ENCODE peak calls at places on chromosomes 2 and 18, in six cellular contexts. G is body of pancreas; S is effector memory CD4-positive, alpha-beta T cell; I is upper lobe of right lung; P is ascending aorta; M is CD8-positive, alpha-beta memory T cell. Q is an unnamed sample.

GRCh38 chr2:81084101-81084500 is 779.5 kb upstream of the LRRTM1 start:
- DNase-seq in G (no peak), S (no peak), I (no peak), P (no peak), M (no peak), Q (no peak)

GRCh38 chr2:195458936-195459335 is 198.1 kb upstream of the SLC39A10 start:
- DNase-seq in G (no peak), S (no peak), I (no peak), P (no peak), M (no peak), Q (no peak)

GRCh38 chr2:37877457-37878315 is 47.4 kb upstream of the RMDN2 start:
- DNase-seq in G (peak; percentile 35), S (no peak), I (no peak), P (no peak), M (no peak), Q (peak; percentile 32)

GRCh38 chr2:240992572-240993291 is 5.7 kb upstream of the SNED1 start:
- DNase-seq in G (peak; percentile 1), S (no peak), I (no peak), P (no peak), M (no peak), Q (peak; percentile 30)

GRCh38 chr2:202375006-202375610 is 1.0 kb upstream of the BMPR2 start:
- DNase-seq in G (peak; percentile 54), S (peak; percentile 15), I (peak; percentile 82), P (no peak), M (peak; percentile 26), Q (peak; percentile 76)

GRCh38 chr2:13822365-13822764 is 810.2 kb upstream of the LRATD1 start:
- DNase-seq in G (no peak), S (no peak), I (no peak), P (no peak), M (no peak), Q (no peak)

GRCh38 chr2:45826476-45826875 is 175.0 kb downstream of the PRKCE start:
- DNase-seq in G (no peak), S (no peak), I (no peak), P (no peak), M (no peak), Q (no peak)

GRCh38 chr2:107591541-107591940 is 235.2 kb upstream of the RGPD4 start:
- DNase-seq in G (no peak), S (no peak), I (no peak), P (no peak), M (no peak), Q (no peak)

GRCh38 chr2:15042824-15043223 is 410.3 kb downstream of the LRATD1 start:
- DNase-seq in G (no peak), S (no peak), I (no peak), P (no peak), M (no peak), Q (no peak)

GRCh38 chr2:172100080-172101007 is 2.4 kb downstream of the DLX2 start:
- DNase-seq in G (no peak), S (no peak), I (no peak), P (no peak), M (no peak), Q (peak; percentile 20)
- H3K4me1 ChIP-seq in G (peaks cover 70% of the 10 kb centered on the region), S (peaks cover 76% of the 10 kb centered on the region), I (peaks cover 59% of the 10 kb centered on the region), P (peaks cover 52% of the 10 kb centered on the region), M (peaks cover 78% of the 10 kb centered on the region), Q (peaks cover 22% of the 10 kb centered on the region)

GRCh38 chr18:5874336-5874735 is 21.0 kb downstream of the TMEM200C start:
- DNase-seq in G (no peak), S (no peak), I (no peak), P (no peak), M (no peak), Q (no peak)

GRCh38 chr18:5885337-5885736 is 10.0 kb downstream of the TMEM200C start:
- DNase-seq in G (no peak), S (no peak), I (no peak), P (no peak), M (no peak), Q (no peak)

GRCh38 chr18:5884375-5884774 is 10.9 kb downstream of the TMEM200C start:
- DNase-seq in G (no peak), S (no peak), I (no peak), P (no peak), M (no peak), Q (no peak)

DNA sequence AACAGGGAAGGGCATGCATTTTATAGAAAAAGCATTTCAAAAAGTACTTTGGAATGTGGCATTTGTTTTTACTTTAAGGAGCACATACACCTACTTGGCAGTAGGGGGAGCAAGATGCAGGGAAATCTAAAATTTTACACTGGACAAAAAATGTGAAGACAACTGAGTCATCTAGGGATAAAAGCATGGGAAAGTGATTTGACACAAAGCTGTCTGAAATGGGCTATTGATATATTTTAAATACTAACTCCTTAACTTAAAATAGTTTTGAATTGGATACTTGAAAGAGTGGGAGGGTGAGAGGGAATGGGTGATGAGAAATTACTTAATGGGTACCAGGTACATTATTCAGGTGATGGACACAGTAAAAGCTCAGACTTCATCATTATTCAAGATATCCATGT is 15.8 kb downstream of the TMEM200C start:
- DNase-seq in G (no peak), S (no peak), I (no peak), P (no peak), M (no peak), Q (no peak)
- H3K36me3 ChIP-seq in G (no peaks in the 10 kb centered on the region), S (no peaks in the 10 kb centered on the region), I (no peaks in the 10 kb centered on the region), P (no peaks in the 10 kb centered on the region), M (no peaks in the 10 kb centered on the region), Q (no peaks in the 10 kb centered on the region)

GRCh38 chr2:133760366-133760765 is 192.1 kb upstream of the NCKAP5 start:
- DNase-seq in G (no peak), S (no peak), I (no peak), P (no peak), M (no peak), Q (no peak)
- H3K4me1 ChIP-seq in G (no peaks in the 10 kb centered on the region), S (no peaks in the 10 kb centered on the region), I (no peaks in the 10 kb centered on the region), P (peaks cover 6% of the 10 kb centered on the region), M (no peaks in the 10 kb centered on the region), Q (peaks cover 6% of the 10 kb centered on the region)

GRCh38 chr2:144528108-144528507 is 8.2 kb upstream of the ZEB2 start:
- DNase-seq in G (no peak), S (no peak), I (no peak), P (no peak), M (no peak), Q (no peak)

GRCh38 chr2:144530596-144530995 is 10.7 kb upstream of the ZEB2 start:
- DNase-seq in G (no peak), S (no peak), I (no peak), P (no peak), M (no peak), Q (no peak)

GRCh38 chr2:144529841-144530240 is 9.9 kb upstream of the ZEB2 start:
- DNase-seq in G (no peak), S (no peak), I (no peak), P (no peak), M (no peak), Q (no peak)

GRCh38 chr2:144535300-144535699 is 15.4 kb upstream of the ZEB2 start:
- DNase-seq in G (no peak), S (no peak), I (no peak), P (no peak), M (no peak), Q (no peak)

GRCh38 chr2:144533221-144533620 is 13.3 kb upstream of the ZEB2 start:
- DNase-seq in G (no peak), S (no peak), I (no peak), P (no peak), M (no peak), Q (no peak)
- H3K36me3 ChIP-seq in G (no peaks in the 10 kb centered on the region), S (no peaks in the 10 kb centered on the region), I (no peaks in the 10 kb centered on the region), P (no peaks in the 10 kb centered on the region), M (no peaks in the 10 kb centered on the region), Q (no peaks in the 10 kb centered on the region)

GRCh38 chr18:44732604-44733003 is 51.9 kb downstream of the SETBP1 start:
- DNase-seq in G (peak; percentile 59), S (no peak), I (no peak), P (no peak), M (no peak), Q (no peak)
- H3K4me1 ChIP-seq in G (peaks cover 50% of the 10 kb centered on the region), S (peaks cover 3% of the 10 kb centered on the region), I (no peaks in the 10 kb centered on the region), P (peaks cover 4% of the 10 kb centered on the region), M (peaks cover 41% of the 10 kb centered on the region), Q (peaks cover 2% of the 10 kb centered on the region)